ENCODE peak calls at places on chromosomes 4 and X, in four cellular contexts. L is PC-3, I is neural progenitor cell, J is GM23248. G is an unnamed sample. For H3K4me1, the result is how much of the 10 kb centered on the place peaks cover.

GRCh38 chr4:187251896-187252295 is 528.2 kb upstream of the FAT1 start:
- DNase-seq in L (peak), I (no peak), J (no peak), G (no peak)

GRCh38 chr4:73836373-73837269 is at the start of gene CXCL6:
- DNase-seq in L (peak), I (peak), J (peak), G (no peak)

GRCh38 chr4:169968999-169969398 is 57.2 kb downstream of the MFAP3L start:
- DNase-seq in L (no peak), I (no peak), J (peak), G (peak)

GRCh38 chr4:73891739-73892405 is 22.7 kb downstream of the CXCL1 start:
- DNase-seq in L (no peak), I (no peak), J (peak), G (no peak)

GRCh38 chrX:77628294-77629025 is 157.6 kb downstream of the ATRX start:
- DNase-seq in L (peak), I (no peak), J (peak), G (no peak)

GRCh38 chr4:24013666-24014422 is 124.0 kb upstream of the PPARGC1A start:
- DNase-seq in L (no peak), I (no peak), J (no peak), G (no peak)

GRCh38 chr4:15349426-15349825 is 78.4 kb upstream of the C1QTNF7 start:
- DNase-seq in L (no peak), I (no peak), J (no peak), G (no peak)

GRCh38 chr4:40621229-40621591 is 8.5 kb downstream of the RBM47 start:
- DNase-seq in L (no peak), I (no peak), J (no peak), G (no peak)

GRCh38 chr4:8235224-8235623 is 34.3 kb upstream of the HTRA3 start:
- DNase-seq in L (no peak), I (no peak), J (no peak), G (no peak)

GRCh38 chr4:184453402-184454160 is 20.8 kb downstream of the IRF2 start:
- DNase-seq in L (peak), I (peak), J (peak), G (peak)

GRCh38 chr4:21134994-21135393 is 434.7 kb downstream of the PACRGL start:
- DNase-seq in L (peak), I (peak), J (peak), G (peak)

GRCh38 chr4:82753238-82753637 is 45.4 kb downstream of the SCD5 start:
- DNase-seq in L (no peak), I (no peak), J (no peak), G (peak)

GRCh38 chr4:156553659-156554058 is 417.9 kb downstream of the PDGFC start:
- DNase-seq in L (no peak), I (no peak), J (no peak), G (no peak)

GRCh38 chr4:75769044-75769443 is 44.7 kb downstream of the USO1 start:
- DNase-seq in L (no peak), I (no peak), J (peak), G (no peak)

GRCh38 chrX:117376460-117376859 is 740.1 kb downstream of the KLHL13 start:
- DNase-seq in L (peak), I (no peak), J (no peak), G (peak)

GRCh38 chrX:40734956-40735317 is 405 bp downstream of the MED14 start:
- DNase-seq in L (no peak), I (no peak), J (peak), G (no peak)

GRCh38 chr4:140726776-140727500 is 29.2 kb downstream of the TBC1D9 start:
- DNase-seq in L (peak), I (no peak), J (peak), G (peak)

GRCh38 chr4:77913353-77913752 is 50.7 kb downstream of the MRPL1 start:
- DNase-seq in L (no peak), I (no peak), J (peak), G (no peak)

GRCh38 chrX:153609917-153610833 is 11.2 kb upstream of the CCNQ start:
- DNase-seq in L (peak), I (peak), J (peak), G (peak)

GRCh38 chr4:151983854-151984253 is 223.0 kb upstream of the GATB start:
- DNase-seq in L (no peak), I (no peak), J (no peak), G (no peak)

GRCh38 chr4:86927843-86928395 is 6.9 kb upstream of the AFF1 start:
- DNase-seq in L (peak), I (no peak), J (peak), G (peak)

GRCh38 chr4:74038161-74039064 is at the start of gene CXCL3:
- DNase-seq in L (peak), I (peak), J (peak), G (peak)

DNA sequence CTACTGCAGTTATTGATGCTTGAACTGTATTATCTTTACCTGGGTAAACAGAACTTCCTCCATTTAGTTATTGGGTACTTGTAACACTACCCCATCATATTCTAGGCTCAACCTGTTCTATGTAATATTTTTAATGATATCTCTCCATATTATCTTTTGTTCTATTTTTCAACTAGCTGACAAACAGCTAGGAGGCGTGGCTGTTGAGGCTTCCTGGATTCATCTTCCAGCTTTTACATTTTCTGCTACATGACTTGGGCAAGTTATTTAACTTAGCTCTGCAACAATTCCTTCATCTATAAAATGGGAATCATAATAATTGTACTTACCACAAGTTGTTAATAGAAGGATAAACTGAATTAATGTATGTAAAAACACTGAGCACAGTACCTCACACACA is 349.3 kb downstream of the PTTG2 start:
- DNase-seq in L (no peak), I (no peak), J (no peak), G (no peak)
- H3K4me1 ChIP-seq in L (under half), I (under half), J (under half), G (under half)

GRCh38 chrX:17861496-17862011 is 456 bp upstream of the RAI2 start:
- DNase-seq in L (no peak), I (no peak), J (no peak), G (no peak)
- TF ChIP-seq EZH2 in L (no peak), I (no peak), J (peak), G (peak)

DNA sequence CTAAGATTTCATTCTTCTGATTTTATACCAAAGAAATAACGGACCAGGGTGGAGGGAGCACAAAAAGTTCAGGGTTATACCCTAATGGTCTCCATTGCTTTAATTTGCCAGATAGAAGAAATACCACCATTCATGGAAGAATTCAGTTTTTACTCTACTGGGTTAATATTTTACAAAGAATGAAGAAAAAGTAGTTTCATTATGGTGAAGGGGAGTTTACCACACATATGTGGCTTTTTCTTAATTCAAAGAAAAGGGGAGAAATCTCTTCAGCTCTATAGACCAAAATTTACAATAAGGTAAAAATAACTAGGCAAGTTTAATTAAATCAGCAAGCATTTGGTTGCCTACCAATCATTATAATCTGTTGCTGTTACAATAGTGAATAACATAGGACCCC is 37.6 kb downstream of the CASK start:
- DNase-seq in L (no peak), I (no peak), J (no peak), G (no peak)
- H3K4me1 ChIP-seq in L (under half), I (under half), J (under half), G (under half)

DNA sequence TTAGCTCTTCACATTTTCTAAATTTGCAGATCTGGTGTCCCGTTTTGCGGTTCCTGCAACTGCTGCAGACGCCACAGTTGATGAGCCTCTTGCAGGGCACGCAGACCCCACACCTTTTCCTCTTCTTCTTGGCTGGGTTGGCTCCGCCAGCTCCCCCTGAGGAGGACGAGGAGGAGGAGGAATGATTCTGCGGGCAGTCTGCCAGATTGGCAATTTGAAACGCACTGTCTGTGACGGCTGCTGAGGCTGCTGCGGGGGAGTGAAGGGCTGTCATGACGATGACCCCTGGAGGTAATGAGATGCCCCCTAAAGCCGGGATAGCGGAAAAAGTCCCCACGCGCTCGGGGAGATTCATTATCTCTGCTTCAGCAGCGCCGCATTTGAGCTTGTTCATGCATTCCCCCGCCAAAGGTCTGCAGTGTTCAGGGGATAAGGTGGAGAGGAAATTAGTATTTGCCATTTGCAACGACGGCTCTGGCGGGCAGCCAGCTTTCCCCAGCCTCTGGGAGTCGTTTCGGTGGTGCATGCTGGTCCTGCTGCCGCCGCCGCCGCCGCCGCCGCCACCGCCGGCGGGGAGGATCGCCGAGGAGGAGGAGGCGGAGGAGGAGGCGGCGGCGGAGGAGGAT is 3.8 kb downstream of the CXXC4 start:
- DNase-seq in L (peak), I (peak), J (peak), G (peak)
- TF ChIP-seq EZH2 in L (no peak), I (no peak), J (peak), G (no peak)

DNA sequence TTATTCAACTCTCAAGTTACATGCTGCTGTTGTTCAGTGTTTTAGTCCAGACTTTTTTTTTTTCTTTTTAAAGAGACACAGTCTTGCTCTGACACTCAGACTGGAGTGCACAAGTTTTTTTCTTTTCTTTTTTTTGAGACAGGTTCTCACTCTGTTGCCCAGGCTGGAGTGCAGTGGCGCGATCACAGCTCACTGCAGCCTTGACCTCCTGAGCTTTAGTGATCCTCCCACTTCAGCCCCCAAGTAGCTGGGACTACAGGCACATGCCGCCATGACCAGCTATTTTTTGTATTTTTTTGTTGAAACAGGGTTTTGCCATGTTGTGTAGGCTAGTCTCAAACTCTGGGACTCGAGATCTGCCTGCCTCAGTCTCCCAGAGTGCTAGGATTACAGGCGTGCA is 11.9 kb downstream of the ADD1 start:
- DNase-seq in L (no peak), I (no peak), J (no peak), G (no peak)
- H3K4me1 ChIP-seq in L (under half), I (under half), J (under half), G (under half)